ENCODE peak calls at places on chromosomes 3 and 15, in eight cellular contexts. F is putamen; R is HFFc6; I is neural crest cell; K is NCI-H2171; Z is AG08395; W is CD8-positive, alpha-beta T cell; L is A172. S is an unnamed sample.

GRCh38 chr3:49427581-49427980 is 1.5 kb downstream of the NICN1 start:
- DNase-seq in I (no peak), R (no peak), F (no peak), L (no peak), K (no peak), W (no peak), Z (no peak), S (no peak)

GRCh38 chr3:125117631-125118191 is 61.9 kb upstream of the HEG1 start:
- DNase-seq in L (no peak), K (no peak), F (no peak), R (no peak), W (no peak), I (no peak), Z (no peak), S (no peak)

GRCh38 chr15:43370310-43370974 is 401 bp downstream of the ZSCAN29 start:
- DNase-seq in L (no peak), R (peak; percentile 13), I (peak; percentile 27), F (no peak), Z (peak; percentile 40), K (no peak), W (no peak), S (no peak)

GRCh38 chr3:131114201-131114600 is 87.5 kb downstream of the NEK11 start:
- DNase-seq in R (no peak), L (no peak), Z (no peak), F (no peak), W (no peak), I (no peak), K (no peak), S (no peak)

GRCh38 chr15:36691596-36691995 is 112.2 kb downstream of the CDIN1 start:
- DNase-seq in R (no peak), I (no peak), K (no peak), W (no peak), L (no peak), Z (no peak), F (no peak), S (no peak)

GRCh38 chr3:27677554-27677953 is 44.6 kb downstream of the EOMES start:
- DNase-seq in W (no peak), R (peak; percentile 87), Z (peak; percentile 88), K (no peak), F (no peak), L (peak; percentile 79), I (no peak), S (no peak)

GRCh38 chr15:81820236-81820635 is 225.6 kb downstream of the MEX3B start:
- DNase-seq in K (no peak), Z (no peak), I (no peak), L (no peak), R (no peak), W (no peak), F (no peak), S (no peak)

GRCh38 chr3:47762233-47762632 is 19.5 kb downstream of the SMARCC1 start:
- DNase-seq in I (no peak), K (no peak), L (peak; percentile 78), R (no peak), W (no peak), F (no peak), Z (peak; percentile 11), S (no peak)

GRCh38 chr3:13045904-13046568 is 27.2 kb downstream of the IQSEC1 start:
- DNase-seq in R (no peak), I (no peak), L (no peak), W (no peak), K (peak; percentile 59), Z (no peak), F (no peak), S (no peak)

GRCh38 chr15:58477228-58477627 is 45.4 kb downstream of the LIPC start:
- DNase-seq in F (no peak), Z (no peak), R (no peak), K (no peak), L (no peak), I (no peak), W (no peak), S (no peak)

GRCh38 chr3:183006396-183007002 is 26.2 kb upstream of the DCUN1D1 start:
- DNase-seq in W (no peak), R (no peak), L (no peak), Z (no peak), K (no peak), F (no peak), I (no peak), S (no peak)

GRCh38 chr3:103947062-103947461 is 1419.6 kb upstream of the ALCAM start:
- DNase-seq in I (no peak), Z (no peak), R (no peak), W (no peak), K (no peak), L (no peak), F (no peak), S (no peak)

GRCh38 chr3:55486101-55486856 is 827 bp downstream of the WNT5A start:
- DNase-seq in F (no peak), L (peak; percentile 26), Z (peak; percentile 47), R (peak; percentile 58), W (no peak), I (peak; percentile 24), K (no peak), S (peak; percentile 80)

GRCh38 chr15:56390739-56391267 is 25.6 kb downstream of the TEX9 start:
- DNase-seq in L (no peak), W (no peak), R (no peak), I (no peak), K (no peak), F (no peak), Z (no peak), S (no peak)

GRCh38 chr15:82812994-82813393 is 3.6 kb downstream of the WHAMM start:
- DNase-seq in L (no peak), R (no peak), F (no peak), I (no peak), K (no peak), Z (no peak), W (no peak), S (no peak)

GRCh38 chr3:116302087-116302747 is 143.1 kb downstream of the LSAMP start:
- DNase-seq in Z (peak; percentile 10), L (no peak), R (no peak), W (no peak), F (no peak), I (no peak), K (no peak), S (no peak)

GRCh38 chr3:45092132-45093031 is 53.8 kb downstream of the CDCP1 start:
- DNase-seq in Z (peak; percentile 63), R (peak; percentile 88), F (peak; percentile 79), L (peak; percentile 97), W (no peak), K (no peak), I (no peak), S (no peak)

GRCh38 chr3:155202626-155203025 is 90.9 kb downstream of the STRIT1 start:
- DNase-seq in K (no peak), I (no peak), L (no peak), W (no peak), Z (peak; percentile 61), R (peak; percentile 18), F (no peak), S (no peak)

GRCh38 chr15:98850991-98851776 is 156.4 kb downstream of the PGPEP1L start:
- DNase-seq in I (peak; percentile 53), W (peak; percentile 49), L (peak; percentile 65), F (peak; percentile 84), Z (peak; percentile 75), R (peak; percentile 57), K (peak; percentile 73), S (peak; percentile 64)

GRCh38 chr3:12584091-12584490 is 27.2 kb downstream of the MKRN2 start:
- DNase-seq in F (no peak), L (no peak), Z (no peak), R (no peak), K (no peak), I (no peak), W (no peak), S (no peak)

GRCh38 chr15:43531018-43531667 is 13.7 kb downstream of the MAP1A start:
- DNase-seq in I (no peak), Z (no peak), R (no peak), K (no peak), L (no peak), F (peak; percentile 66), W (no peak), S (no peak)

GRCh38 chr3:157099337-157100078 is 60.4 kb downstream of the CCNL1 start:
- DNase-seq in W (no peak), K (no peak), R (no peak), Z (no peak), F (peak; percentile 76), L (no peak), I (no peak), S (no peak)

GRCh38 chr15:49313650-49314049 is 109.4 kb upstream of the FGF7 start:
- DNase-seq in F (no peak), W (no peak), I (no peak), K (no peak), L (peak; percentile 28), Z (peak; percentile 74), R (peak; percentile 82), S (no peak)

GRCh38 chr3:195700319-195700718 is 20.5 kb upstream of the MUC20 start:
- DNase-seq in I (no peak), R (no peak), Z (no peak), F (no peak), K (no peak), W (no peak), L (no peak), S (no peak)

GRCh38 chr3:177569823-177570657 is 372.8 kb upstream of the TBL1XR1 start:
- DNase-seq in Z (peak; percentile 55), K (peak; percentile 67), W (no peak), R (peak; percentile 32), L (no peak), F (no peak), I (no peak), S (no peak)

GRCh38 chr15:34696506-34696905 is 58.3 kb downstream of the GJD2 start:
- DNase-seq in I (no peak), F (no peak), Z (no peak), L (no peak), W (no peak), K (no peak), R (no peak), S (no peak)

GRCh38 chr15:76286231-76286879 is 24.9 kb downstream of the ETFA start:
- DNase-seq in K (no peak), F (no peak), Z (no peak), I (no peak), L (peak; percentile 11), R (no peak), W (peak; percentile 24), S (no peak)

GRCh38 chr3:11570789-11571495 is 72.8 kb downstream of the VGLL4 start:
- DNase-seq in Z (no peak), I (no peak), F (no peak), L (peak; percentile 89), R (no peak), K (no peak), W (no peak), S (no peak)

GRCh38 chr15:89379423-89379735 is 44.8 kb upstream of the POLG start:
- DNase-seq in I (no peak), R (no peak), W (no peak), L (no peak), K (no peak), F (no peak), Z (no peak), S (no peak)

GRCh38 chr15:69679623-69680228 is 227.1 kb downstream of the RPLP1 start:
- DNase-seq in R (no peak), W (peak; percentile 7), F (no peak), I (no peak), Z (no peak), K (no peak), L (no peak), S (no peak)

GRCh38 chr3:155815030-155815429 is 9.0 kb upstream of the C3orf33 start:
- DNase-seq in W (no peak), F (no peak), R (no peak), L (no peak), K (no peak), Z (no peak), I (no peak), S (no peak)

GRCh38 chr15:63984331-63984730 is 62.0 kb downstream of the DAPK2 start:
- DNase-seq in R (no peak), W (no peak), F (no peak), L (no peak), I (no peak), Z (no peak), K (no peak), S (no peak)

GRCh38 chr3:29594261-29594660 is 313.4 kb downstream of the RBMS3 start:
- DNase-seq in L (no peak), I (no peak), R (no peak), F (no peak), K (no peak), W (no peak), Z (no peak), S (no peak)

GRCh38 chr15:51281368-51281967 is 56.9 kb downstream of the CYP19A1 start:
- DNase-seq in I (peak; percentile 47), Z (peak; percentile 71), W (no peak), K (no peak), R (peak; percentile 24), F (peak; percentile 70), L (peak; percentile 27), S (peak; percentile 65)